ENCODE peak calls at places on chromosomes 6 and 20, in five cellular contexts. M, V, L, T and X are unnamed samples.

GRCh38 chr6:97068211-97068610 is 143.7 kb downstream of the KLHL32 start:
- DNase-seq in V (peak; percentile 10), L (no peak), T (peak; percentile 24), M (no peak), X (peak; percentile 35)

GRCh38 chr6:14524319-14524718 is 406.7 kb downstream of the CD83 start:
- DNase-seq in L (peak; percentile 37), V (peak; percentile 48), T (no peak), M (no peak), X (no peak)

GRCh38 chr20:19866070-19866469 is 108.0 kb downstream of the RIN2 start:
- DNase-seq in T (no peak), M (no peak), L (no peak), V (no peak), X (no peak)

GRCh38 chr6:3489032-3489757 is 32.3 kb upstream of the SLC22A23 start:
- DNase-seq in T (no peak), V (no peak), M (no peak), L (no peak), X (no peak)

GRCh38 chr20:37198962-37199660 is 19.8 kb upstream of the MROH8 start:
- DNase-seq in M (no peak), T (no peak), V (no peak), L (no peak), X (no peak)

GRCh38 chr6:80457044-80457933 is 350.8 kb downstream of the BCKDHB start:
- DNase-seq in T (no peak), L (peak; percentile 57), V (peak; percentile 96), M (no peak), X (no peak)

GRCh38 chr6:30325873-30326445 is 768 bp upstream of the TRIM39 start:
- DNase-seq in T (peak; percentile 63), V (no peak), L (no peak), M (peak; percentile 52), X (peak; percentile 55)

GRCh38 chr6:71181565-71181964 is 107.0 kb upstream of the OGFRL1 start:
- DNase-seq in V (peak; percentile 71), M (no peak), L (peak; percentile 48), T (no peak), X (no peak)

GRCh38 chr6:165060636-165061190 is 248.7 kb downstream of the C6orf118 start:
- DNase-seq in L (no peak), V (no peak), T (no peak), M (no peak), X (no peak)

GRCh38 chr20:17645546-17646208 is 36.4 kb downstream of the RRBP1 start:
- DNase-seq in M (no peak), T (no peak), L (no peak), V (no peak), X (no peak)

GRCh38 chr6:18412644-18413043 is 25.5 kb downstream of the RNF144B start:
- DNase-seq in T (no peak), L (no peak), M (no peak), V (no peak), X (no peak)

GRCh38 chr20:35956616-35957015 is 2.3 kb upstream of the SCAND1 start:
- DNase-seq in M (no peak), L (no peak), T (no peak), V (no peak), X (no peak)

GRCh38 chr20:62835931-62836861 is 19.3 kb downstream of the COL9A3 start:
- DNase-seq in M (no peak), L (no peak), V (no peak), T (no peak), X (peak; percentile 3)

GRCh38 chr6:112307707-112308106 is 39.4 kb upstream of the RFPL4B start:
- DNase-seq in L (no peak), T (no peak), V (no peak), M (peak; percentile 37), X (no peak)

GRCh38 chr6:20873425-20874190 is 339.4 kb downstream of the CDKAL1 start:
- DNase-seq in M (no peak), V (peak; percentile 20), T (no peak), L (no peak), X (no peak)

GRCh38 chr6:14431375-14432330 is 314.1 kb downstream of the CD83 start:
- DNase-seq in L (no peak), M (no peak), V (no peak), T (no peak), X (no peak)

GRCh38 chr6:167778497-167779122 is 48.1 kb upstream of the AFDN start:
- DNase-seq in V (no peak), L (no peak), M (no peak), T (no peak), X (no peak)

GRCh38 chr6:129679758-129680157 is 30.2 kb downstream of the ARHGAP18 start:
- DNase-seq in L (no peak), V (no peak), M (no peak), T (no peak), X (no peak)